ENCODE peak calls at places on chromosomes 16 and 17, in seven cellular contexts. Q is fibroblast of pulmonary artery; D is posterior vena cava; G is COLO829; J is amniotic stem cell; A is stimulated activated CD8-positive, alpha-beta memory T cell treated with anti-CD3 and anti-CD28 coated beads, Interleukin-15, amount 100 ng/mL, for 24 hours; Z is renal cortical epithelial cell. T is an unnamed sample.

GRCh38 chr17:44159519-44160210 is 10.8 kb upstream of the ASB16 start:
- DNase-seq in Q (peak; percentile 46), D (no peak), G (no peak), J (no peak), A (no peak), Z (no peak), T (no peak)

GRCh38 chr16:3977376-3977775 is 96.9 kb upstream of the CREBBP start:
- DNase-seq in Q (no peak), D (no peak), G (no peak), J (no peak), A (no peak), Z (no peak), T (no peak)

GRCh38 chr16:81405702-81406113 is 38.9 kb upstream of the CMIP start:
- DNase-seq in Q (peak; percentile 92), D (peak; percentile 47), G (peak; percentile 40), J (peak; percentile 41), A (no peak), Z (peak; percentile 98), T (peak; percentile 90)

GRCh38 chr17:30354731-30355130 is 20.9 kb upstream of the TMIGD1 start:
- DNase-seq in Q (no peak), D (no peak), G (no peak), J (no peak), A (no peak), Z (no peak), T (no peak)

GRCh38 chr17:79984877-79985276 is 50.8 kb downstream of the TBC1D16 start:
- DNase-seq in Q (no peak), D (peak; percentile 62), G (no peak), J (no peak), A (no peak), Z (no peak), T (no peak)

GRCh38 chr17:43940630-43941029 is 1.6 kb downstream of the PPY start:
- DNase-seq in Q (peak; percentile 39), D (no peak), G (no peak), J (no peak), A (no peak), Z (peak; percentile 14), T (no peak)

GRCh38 chr16:79632289-79632688 is 31.8 kb upstream of the MAF start:
- DNase-seq in Q (no peak), D (no peak), G (no peak), J (no peak), A (no peak), Z (peak; percentile 49), T (no peak)

GRCh38 chr17:76410328-76410965 is 26.0 kb downstream of the SPHK1 start:
- DNase-seq in Q (no peak), D (peak; percentile 56), G (no peak), J (no peak), A (no peak), Z (no peak), T (no peak)

GRCh38 chr17:55413825-55414489 is 7.7 kb downstream of the MMD start:
- DNase-seq in Q (no peak), D (no peak), G (no peak), J (no peak), A (no peak), Z (no peak), T (no peak)

T was measured in PC-9.